ENCODE peak calls at places on chromosome 1, in ten cellular contexts. One of them, this sample, is unnamed.

GRCh38 chr1:81799939-81800740 is 594 bp upstream of the ADGRL2 start:
- DNase-seq in GM12865: no peak
- DNase-seq in left ventricle myocardium inferior: peak
- DNase-seq in cardiac muscle cell: peak
- DNase-seq in uterus: peak
- DNase-seq in upper lobe of right lung: peak
- DNase-seq in cardiac fibroblast: peak
- DNase-seq in retinal pigment epithelial cell: no peak
- DNase-seq in fibroblast of mammary gland: peak
- DNase-seq in sigmoid colon: peak
- DNase-seq in this sample: peak

GRCh38 chr1:48013270-48013669 is 16.1 kb upstream of the TRABD2B start:
- DNase-seq in GM12865: no peak
- DNase-seq in left ventricle myocardium inferior: no peak
- DNase-seq in cardiac muscle cell: no peak
- DNase-seq in uterus: no peak
- DNase-seq in upper lobe of right lung: no peak
- DNase-seq in cardiac fibroblast: no peak
- DNase-seq in retinal pigment epithelial cell: no peak
- DNase-seq in fibroblast of mammary gland: no peak
- DNase-seq in sigmoid colon: no peak
- DNase-seq in this sample: no peak

GRCh38 chr1:3928622-3929021 is 28.6 kb upstream of the C1orf174 start:
- DNase-seq in GM12865: no peak
- DNase-seq in left ventricle myocardium inferior: no peak
- DNase-seq in cardiac muscle cell: no peak
- DNase-seq in uterus: no peak
- DNase-seq in upper lobe of right lung: no peak
- DNase-seq in cardiac fibroblast: no peak
- DNase-seq in retinal pigment epithelial cell: no peak
- DNase-seq in fibroblast of mammary gland: no peak
- DNase-seq in sigmoid colon: no peak
- DNase-seq in this sample: no peak

GRCh38 chr1:46767649-46768282 is 31.1 kb upstream of the CYP4B1 start:
- DNase-seq in GM12865: no peak
- DNase-seq in left ventricle myocardium inferior: no peak
- DNase-seq in cardiac muscle cell: no peak
- DNase-seq in uterus: no peak
- DNase-seq in upper lobe of right lung: peak
- DNase-seq in cardiac fibroblast: no peak
- DNase-seq in retinal pigment epithelial cell: no peak
- DNase-seq in fibroblast of mammary gland: no peak
- DNase-seq in sigmoid colon: no peak
- DNase-seq in this sample: no peak

GRCh38 chr1:208163542-208163941 is 80.6 kb downstream of the PLXNA2 start:
- DNase-seq in GM12865: no peak
- DNase-seq in left ventricle myocardium inferior: no peak
- DNase-seq in cardiac muscle cell: no peak
- DNase-seq in uterus: no peak
- DNase-seq in upper lobe of right lung: no peak
- DNase-seq in cardiac fibroblast: no peak
- DNase-seq in retinal pigment epithelial cell: no peak
- DNase-seq in fibroblast of mammary gland: no peak
- DNase-seq in sigmoid colon: peak
- DNase-seq in this sample: no peak

GRCh38 chr1:235069171-235069570 is 59.5 kb downstream of the TOMM20 start:
- DNase-seq in GM12865: no peak
- DNase-seq in left ventricle myocardium inferior: no peak
- DNase-seq in cardiac muscle cell: no peak
- DNase-seq in uterus: no peak
- DNase-seq in upper lobe of right lung: no peak
- DNase-seq in cardiac fibroblast: no peak
- DNase-seq in retinal pigment epithelial cell: no peak
- DNase-seq in fibroblast of mammary gland: no peak
- DNase-seq in sigmoid colon: no peak
- DNase-seq in this sample: no peak

GRCh38 chr1:46520063-46520911 is 30.7 kb downstream of the DMBX1 start:
- DNase-seq in GM12865: no peak
- DNase-seq in left ventricle myocardium inferior: no peak
- DNase-seq in cardiac muscle cell: peak
- DNase-seq in uterus: no peak
- DNase-seq in upper lobe of right lung: peak
- DNase-seq in cardiac fibroblast: peak
- DNase-seq in retinal pigment epithelial cell: peak
- DNase-seq in fibroblast of mammary gland: peak
- DNase-seq in sigmoid colon: no peak
- DNase-seq in this sample: peak

GRCh38 chr1:71196685-71197084 is 115.8 kb upstream of the ZRANB2 start:
- DNase-seq in GM12865: no peak
- DNase-seq in left ventricle myocardium inferior: no peak
- DNase-seq in cardiac muscle cell: peak
- DNase-seq in uterus: no peak
- DNase-seq in upper lobe of right lung: no peak
- DNase-seq in cardiac fibroblast: peak
- DNase-seq in retinal pigment epithelial cell: peak
- DNase-seq in fibroblast of mammary gland: peak
- DNase-seq in sigmoid colon: no peak
- DNase-seq in this sample: peak

GRCh38 chr1:36307601-36308330 is 1.6 kb downstream of the SH3D21 start:
- DNase-seq in GM12865: no peak
- DNase-seq in left ventricle myocardium inferior: no peak
- DNase-seq in cardiac muscle cell: no peak
- DNase-seq in uterus: no peak
- DNase-seq in upper lobe of right lung: peak
- DNase-seq in cardiac fibroblast: no peak
- DNase-seq in retinal pigment epithelial cell: no peak
- DNase-seq in fibroblast of mammary gland: no peak
- DNase-seq in sigmoid colon: peak
- DNase-seq in this sample: no peak
- H3K4me3 ChIP-seq in GM12865: peak
- H3K4me3 ChIP-seq in left ventricle myocardium inferior: peak
- H3K4me3 ChIP-seq in cardiac muscle cell: peak
- H3K4me3 ChIP-seq in uterus: peak
- H3K4me3 ChIP-seq in upper lobe of right lung: peak
- H3K4me3 ChIP-seq in cardiac fibroblast: peak
- H3K4me3 ChIP-seq in retinal pigment epithelial cell: peak
- H3K4me3 ChIP-seq in fibroblast of mammary gland: peak
- H3K4me3 ChIP-seq in sigmoid colon: peak
- H3K4me3 ChIP-seq in this sample: peak

GRCh38 chr1:162876751-162877150 is 15.8 kb upstream of the CCDC190 start:
- DNase-seq in GM12865: no peak
- DNase-seq in left ventricle myocardium inferior: no peak
- DNase-seq in cardiac muscle cell: no peak
- DNase-seq in uterus: no peak
- DNase-seq in upper lobe of right lung: no peak
- DNase-seq in cardiac fibroblast: no peak
- DNase-seq in retinal pigment epithelial cell: no peak
- DNase-seq in fibroblast of mammary gland: peak
- DNase-seq in sigmoid colon: no peak
- DNase-seq in this sample: peak

GRCh38 chr1:162872981-162873380 is 12.0 kb upstream of the CCDC190 start:
- DNase-seq in GM12865: no peak
- DNase-seq in left ventricle myocardium inferior: no peak
- DNase-seq in cardiac muscle cell: no peak
- DNase-seq in uterus: no peak
- DNase-seq in upper lobe of right lung: no peak
- DNase-seq in cardiac fibroblast: no peak
- DNase-seq in retinal pigment epithelial cell: no peak
- DNase-seq in fibroblast of mammary gland: no peak
- DNase-seq in sigmoid colon: no peak
- DNase-seq in this sample: peak

GRCh38 chr1:162877412-162877811 is 16.4 kb upstream of the CCDC190 start:
- DNase-seq in GM12865: no peak
- DNase-seq in left ventricle myocardium inferior: no peak
- DNase-seq in cardiac muscle cell: no peak
- DNase-seq in uterus: no peak
- DNase-seq in upper lobe of right lung: no peak
- DNase-seq in cardiac fibroblast: no peak
- DNase-seq in retinal pigment epithelial cell: no peak
- DNase-seq in fibroblast of mammary gland: no peak
- DNase-seq in sigmoid colon: no peak
- DNase-seq in this sample: no peak

GRCh38 chr1:162878000-162878596 is 17.1 kb upstream of the CCDC190 start:
- DNase-seq in GM12865: peak
- DNase-seq in left ventricle myocardium inferior: peak
- DNase-seq in cardiac muscle cell: peak
- DNase-seq in uterus: no peak
- DNase-seq in upper lobe of right lung: no peak
- DNase-seq in cardiac fibroblast: peak
- DNase-seq in retinal pigment epithelial cell: no peak
- DNase-seq in fibroblast of mammary gland: peak
- DNase-seq in sigmoid colon: peak
- DNase-seq in this sample: peak

DNA sequence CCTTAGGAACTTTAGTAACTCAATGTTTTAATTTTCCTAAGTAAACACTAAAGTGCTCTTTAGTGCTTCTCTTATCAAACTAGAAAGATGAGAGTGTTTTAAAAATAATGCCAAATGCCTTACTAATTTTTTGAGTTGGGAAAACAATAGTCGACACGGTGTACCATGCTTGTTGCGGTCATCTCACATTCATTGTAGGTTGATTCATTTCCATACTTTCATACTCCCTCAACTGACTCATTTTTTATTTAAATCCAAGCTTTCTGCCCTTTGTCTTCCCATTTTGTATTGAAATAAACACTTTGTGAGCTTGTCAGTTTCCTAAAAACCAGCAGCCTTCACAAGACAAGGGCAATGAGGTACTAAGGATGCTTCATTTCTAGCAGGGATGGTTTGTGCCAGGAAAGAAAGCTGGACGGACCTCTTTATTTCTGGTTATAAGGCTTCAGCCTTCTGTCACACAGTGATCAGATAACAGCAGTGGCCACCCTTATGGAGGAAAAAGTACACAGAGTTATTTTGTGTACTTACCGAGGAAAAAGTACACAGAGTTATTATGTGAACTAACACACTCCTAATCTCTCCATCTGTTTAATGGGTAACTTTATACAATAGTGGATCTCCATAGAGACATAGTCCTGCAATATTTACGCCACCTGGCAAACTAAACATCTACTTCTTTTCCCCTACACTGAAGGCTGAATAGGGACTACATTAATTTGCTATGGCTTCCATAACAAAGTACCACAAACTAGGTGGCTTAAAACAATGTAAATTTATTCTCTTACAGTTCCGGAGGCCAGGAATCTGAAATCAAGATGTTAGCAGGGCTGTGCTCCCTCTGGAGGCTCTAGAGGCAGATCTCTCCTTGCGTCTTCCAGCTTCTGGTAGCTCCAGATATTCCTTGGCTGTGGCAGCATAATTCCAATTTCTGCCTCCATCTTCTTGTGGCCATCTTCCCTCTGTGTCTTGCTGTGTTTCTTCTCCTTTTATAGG is 13.0 kb upstream of the CCDC190 start:
- DNase-seq in GM12865: no peak
- DNase-seq in left ventricle myocardium inferior: no peak
- DNase-seq in cardiac muscle cell: peak
- DNase-seq in uterus: no peak
- DNase-seq in upper lobe of right lung: no peak
- DNase-seq in cardiac fibroblast: peak
- DNase-seq in retinal pigment epithelial cell: no peak
- DNase-seq in fibroblast of mammary gland: peak
- DNase-seq in sigmoid colon: no peak
- DNase-seq in this sample: peak
- TF ChIP-seq CTCF in GM12865: no peak
- TF ChIP-seq CTCF in left ventricle myocardium inferior: no peak
- TF ChIP-seq CTCF in cardiac muscle cell: peak
- TF ChIP-seq CTCF in uterus: no peak
- TF ChIP-seq CTCF in upper lobe of right lung: no peak
- TF ChIP-seq CTCF in cardiac fibroblast: peak
- TF ChIP-seq CTCF in retinal pigment epithelial cell: peak
- TF ChIP-seq CTCF in fibroblast of mammary gland: peak
- TF ChIP-seq CTCF in sigmoid colon: no peak
- TF ChIP-seq CTCF in this sample: peak

GRCh38 chr1:31987231-31987630 is 26.4 kb upstream of the KHDRBS1 start:
- DNase-seq in GM12865: no peak
- DNase-seq in left ventricle myocardium inferior: no peak
- DNase-seq in cardiac muscle cell: no peak
- DNase-seq in uterus: no peak
- DNase-seq in upper lobe of right lung: peak
- DNase-seq in cardiac fibroblast: no peak
- DNase-seq in retinal pigment epithelial cell: no peak
- DNase-seq in fibroblast of mammary gland: no peak
- DNase-seq in sigmoid colon: no peak
- DNase-seq in this sample: peak

GRCh38 chr1:31980835-31981782 is 32.6 kb upstream of the KHDRBS1 start:
- DNase-seq in GM12865: peak
- DNase-seq in left ventricle myocardium inferior: no peak
- DNase-seq in cardiac muscle cell: no peak
- DNase-seq in uterus: no peak
- DNase-seq in upper lobe of right lung: no peak
- DNase-seq in cardiac fibroblast: no peak
- DNase-seq in retinal pigment epithelial cell: no peak
- DNase-seq in fibroblast of mammary gland: no peak
- DNase-seq in sigmoid colon: no peak
- DNase-seq in this sample: no peak

GRCh38 chr1:31981976-31982375 is 31.7 kb upstream of the KHDRBS1 start:
- DNase-seq in GM12865: peak
- DNase-seq in left ventricle myocardium inferior: no peak
- DNase-seq in cardiac muscle cell: no peak
- DNase-seq in uterus: no peak
- DNase-seq in upper lobe of right lung: no peak
- DNase-seq in cardiac fibroblast: no peak
- DNase-seq in retinal pigment epithelial cell: no peak
- DNase-seq in fibroblast of mammary gland: no peak
- DNase-seq in sigmoid colon: no peak
- DNase-seq in this sample: no peak

GRCh38 chr1:31984419-31985347 is 29.0 kb upstream of the KHDRBS1 start:
- DNase-seq in GM12865: peak
- DNase-seq in left ventricle myocardium inferior: no peak
- DNase-seq in cardiac muscle cell: peak
- DNase-seq in uterus: no peak
- DNase-seq in upper lobe of right lung: no peak
- DNase-seq in cardiac fibroblast: peak
- DNase-seq in retinal pigment epithelial cell: no peak
- DNase-seq in fibroblast of mammary gland: peak
- DNase-seq in sigmoid colon: no peak
- DNase-seq in this sample: peak

DNA sequence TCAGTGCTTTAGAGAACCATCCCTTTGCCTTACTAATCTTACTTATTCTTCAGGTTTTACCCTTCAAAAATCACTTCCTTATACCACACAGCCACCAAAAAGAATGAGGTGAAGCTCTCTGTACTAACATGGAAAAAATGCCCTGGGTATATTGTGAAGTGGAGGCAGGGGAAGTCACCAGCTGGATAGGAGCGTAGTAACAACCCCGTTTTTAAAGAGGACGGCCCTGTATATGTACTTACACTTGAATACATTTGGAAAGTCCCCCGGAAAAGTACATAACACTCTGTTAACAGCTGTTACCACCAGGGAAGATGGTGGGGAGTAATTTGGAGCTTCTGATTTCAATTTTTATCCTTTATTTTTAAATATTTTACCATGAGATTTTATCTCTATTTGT is 28.2 kb upstream of the KHDRBS1 start:
- DNase-seq in GM12865: peak
- DNase-seq in left ventricle myocardium inferior: no peak
- DNase-seq in cardiac muscle cell: peak
- DNase-seq in uterus: no peak
- DNase-seq in upper lobe of right lung: no peak
- DNase-seq in cardiac fibroblast: peak
- DNase-seq in retinal pigment epithelial cell: no peak
- DNase-seq in fibroblast of mammary gland: no peak
- DNase-seq in sigmoid colon: no peak
- DNase-seq in this sample: peak
- H3K4me3 ChIP-seq in GM12865: peak
- H3K4me3 ChIP-seq in left ventricle myocardium inferior: no peak
- H3K4me3 ChIP-seq in cardiac muscle cell: no peak
- H3K4me3 ChIP-seq in uterus: no peak
- H3K4me3 ChIP-seq in upper lobe of right lung: no peak
- H3K4me3 ChIP-seq in cardiac fibroblast: no peak
- H3K4me3 ChIP-seq in retinal pigment epithelial cell: no peak
- H3K4me3 ChIP-seq in fibroblast of mammary gland: no peak
- H3K4me3 ChIP-seq in sigmoid colon: no peak
- H3K4me3 ChIP-seq in this sample: no peak

DNA sequence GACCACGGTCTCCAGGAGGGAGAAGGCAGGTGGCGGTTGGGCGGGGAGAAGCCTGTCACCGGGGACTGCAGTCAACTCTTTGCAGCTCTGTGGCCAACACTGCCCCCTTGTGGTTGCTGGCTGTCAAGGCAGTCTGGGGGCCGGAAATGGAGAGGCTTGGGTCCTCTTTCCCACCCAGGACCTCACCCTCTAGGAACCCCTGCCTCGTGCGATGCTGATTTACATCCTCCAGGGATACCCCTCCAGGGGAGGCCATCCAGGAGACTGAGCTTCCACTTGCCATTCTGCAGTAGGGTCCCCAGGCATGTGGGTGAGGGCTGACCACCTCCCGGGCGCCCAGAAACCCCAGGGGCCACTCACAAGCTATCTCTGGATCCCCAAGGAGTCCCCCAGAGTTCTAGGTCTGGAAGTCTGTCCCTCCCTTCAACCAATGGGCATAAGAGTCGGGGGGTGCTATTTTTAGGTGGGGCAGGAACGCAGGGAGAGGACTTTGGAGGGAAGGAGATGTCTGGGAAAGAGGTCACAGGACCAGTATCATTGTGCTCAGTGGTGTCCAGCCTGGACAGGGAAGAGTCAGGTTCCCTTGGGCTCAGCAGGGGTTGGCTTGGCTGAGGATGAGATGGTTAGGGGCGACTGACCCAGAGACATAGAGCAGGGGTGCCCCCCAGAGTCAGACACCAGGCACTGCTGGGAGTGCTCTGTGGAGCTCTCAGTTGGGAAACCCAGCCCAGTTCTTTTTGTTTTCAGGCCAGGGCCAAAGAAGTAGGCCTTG is 7.1 kb upstream of the GPR61 start:
- DNase-seq in GM12865: peak
- DNase-seq in left ventricle myocardium inferior: peak
- DNase-seq in cardiac muscle cell: peak
- DNase-seq in uterus: peak
- DNase-seq in upper lobe of right lung: peak
- DNase-seq in cardiac fibroblast: peak
- DNase-seq in retinal pigment epithelial cell: no peak
- DNase-seq in fibroblast of mammary gland: peak
- DNase-seq in sigmoid colon: peak
- DNase-seq in this sample: peak
- TF ChIP-seq CTCF in GM12865: peak
- TF ChIP-seq CTCF in left ventricle myocardium inferior: peak
- TF ChIP-seq CTCF in cardiac muscle cell: peak
- TF ChIP-seq CTCF in uterus: peak
- TF ChIP-seq CTCF in upper lobe of right lung: peak
- TF ChIP-seq CTCF in cardiac fibroblast: peak
- TF ChIP-seq CTCF in retinal pigment epithelial cell: peak
- TF ChIP-seq CTCF in fibroblast of mammary gland: peak
- TF ChIP-seq CTCF in sigmoid colon: peak
- TF ChIP-seq CTCF in this sample: peak

This sample was measured in choroid plexus epithelial cell.